ENCODE peak calls at places on chromosomes 2 and 18, in nine cellular contexts. J is psoas muscle; A is activated CD4-positive, alpha-beta T cell treated with anti-CD3 and anti-CD28 coated beads, Interleukin-2, amount 10 ng/mL, durations not matched to agents 7 days and 5 days; B is H54; I is activated T-cell treated with anti-CD3 and anti-CD28 coated beads for 1 hour; E is germinal center; Y is glomerular endothelial cell; L is activated CD8-positive, alpha-beta T cell treated with anti-CD3 and anti-CD28 coated beads for 36 hours; F is heart right ventricle. S is an unnamed sample.

GRCh38 chr18:48662021-48662661 is 123.3 kb downstream of the CTIF start:
- DNase-seq in J (no peak), A (no peak), B (no peak), I (no peak), E (no peak), Y (no peak), L (no peak), F (no peak), S (no peak)

GRCh38 chr2:196066794-196067382 is 1.7 kb downstream of the DNAH7 start:
- DNase-seq in J (no peak), A (peak), B (no peak), I (no peak), E (peak), Y (no peak), L (no peak), F (no peak), S (no peak)

GRCh38 chr2:32008811-32009478 is 1.9 kb downstream of the MEMO1 start:
- DNase-seq in J (no peak), A (peak), B (peak), I (peak), E (no peak), Y (no peak), L (peak), F (no peak), S (no peak)

GRCh38 chr2:158723921-158724802 is 71.0 kb upstream of the DAPL1 start:
- DNase-seq in J (no peak), A (no peak), B (peak), I (no peak), E (no peak), Y (no peak), L (no peak), F (no peak), S (peak)

GRCh38 chr2:45009928-45010705 is 865 bp upstream of the SIX2 start:
- DNase-seq in J (peak), A (no peak), B (peak), I (no peak), E (no peak), Y (no peak), L (no peak), F (peak), S (no peak)

GRCh38 chr2:236631361-236632291 is 62.0 kb downstream of the ACKR3 start:
- DNase-seq in J (no peak), A (no peak), B (no peak), I (no peak), E (no peak), Y (no peak), L (no peak), F (peak), S (no peak)

GRCh38 chr2:96764253-96764637 is 3.5 kb downstream of the CNNM4 start:
- DNase-seq in J (no peak), A (no peak), B (no peak), I (no peak), E (no peak), Y (no peak), L (no peak), F (no peak), S (no peak)

GRCh38 chr2:129733579-129733978 is 245.9 kb upstream of the RAB6C start:
- DNase-seq in J (no peak), A (no peak), B (no peak), I (no peak), E (no peak), Y (no peak), L (no peak), F (no peak), S (no peak)

GRCh38 chr2:149575277-149575676 is 12.3 kb downstream of the MMADHC start:
- DNase-seq in J (no peak), A (no peak), B (no peak), I (no peak), E (no peak), Y (no peak), L (no peak), F (no peak), S (no peak)

GRCh38 chr2:120434909-120435308 is 89.0 kb downstream of the INHBB start:
- DNase-seq in J (no peak), A (no peak), B (no peak), I (no peak), E (no peak), Y (no peak), L (no peak), F (no peak), S (no peak)

GRCh38 chr2:175854149-175854548 is 147.9 kb downstream of the LNPK start:
- DNase-seq in J (no peak), A (no peak), B (no peak), I (no peak), E (no peak), Y (no peak), L (no peak), F (no peak), S (no peak)

GRCh38 chr18:79405781-79406575 is 10.2 kb downstream of the NFATC1 start:
- DNase-seq in J (peak), A (peak), B (no peak), I (peak), E (peak), Y (no peak), L (peak), F (peak), S (no peak)

GRCh38 chr2:237291138-237291792 is 122.7 kb downstream of the COL6A3 start:
- DNase-seq in J (peak), A (no peak), B (peak), I (no peak), E (no peak), Y (peak), L (peak), F (peak), S (peak)

GRCh38 chr2:74379851-74380789 is at the start of gene DCTN1:
- DNase-seq in J (peak), A (peak), B (peak), I (no peak), E (no peak), Y (no peak), L (peak), F (no peak), S (no peak)

GRCh38 chr2:97697252-97698235 is 15.8 kb upstream of the ZAP70 start:
- DNase-seq in J (peak), A (peak), B (peak), I (peak), E (peak), Y (peak), L (peak), F (peak), S (peak)

GRCh38 chr2:33709986-33710385 is 110.9 kb upstream of the FAM98A start:
- DNase-seq in J (no peak), A (no peak), B (no peak), I (no peak), E (no peak), Y (no peak), L (no peak), F (no peak), S (no peak)

GRCh38 chr2:234495076-234495800 is 1.6 kb downstream of the ARL4C start:
- DNase-seq in J (no peak), A (peak), B (no peak), I (no peak), E (no peak), Y (no peak), L (peak), F (no peak), S (no peak)

GRCh38 chr2:7748717-7749415 is 831.7 kb downstream of the RNF144A start:
- DNase-seq in J (no peak), A (no peak), B (no peak), I (no peak), E (no peak), Y (no peak), L (peak), F (no peak), S (peak)

GRCh38 chr2:231640646-231641111 is 48.0 kb downstream of the TEX44 start:
- DNase-seq in J (peak), A (no peak), B (no peak), I (no peak), E (no peak), Y (no peak), L (no peak), F (peak), S (no peak)

GRCh38 chr2:25632396-25632795 is 41.0 kb downstream of the DTNB start:
- DNase-seq in J (no peak), A (no peak), B (no peak), I (no peak), E (no peak), Y (no peak), L (no peak), F (no peak), S (no peak)

GRCh38 chr2:134238371-134238770 is 15.5 kb upstream of the MGAT5 start:
- DNase-seq in J (no peak), A (no peak), B (no peak), I (no peak), E (no peak), Y (no peak), L (no peak), F (no peak), S (no peak)

GRCh38 chr2:102082591-102083586 is 59.7 kb upstream of the IL1R1 start:
- DNase-seq in J (no peak), A (peak), B (no peak), I (no peak), E (no peak), Y (peak), L (peak), F (no peak), S (no peak)

GRCh38 chr2:129813404-129813803 is 166.1 kb upstream of the RAB6C start:
- DNase-seq in J (no peak), A (no peak), B (no peak), I (no peak), E (no peak), Y (no peak), L (no peak), F (no peak), S (no peak)

GRCh38 chr2:45169339-45170190 is 160.3 kb upstream of the SIX2 start:
- DNase-seq in J (peak), A (no peak), B (no peak), I (no peak), E (peak), Y (no peak), L (peak), F (peak), S (no peak)

GRCh38 chr2:170571612-170572011 is 143.5 kb upstream of the SP5 start:
- DNase-seq in J (no peak), A (no peak), B (no peak), I (no peak), E (no peak), Y (no peak), L (no peak), F (no peak), S (no peak)

GRCh38 chr2:240512109-240512485 is 45.7 kb downstream of the ANKMY1 start:
- DNase-seq in J (no peak), A (no peak), B (no peak), I (no peak), E (no peak), Y (no peak), L (no peak), F (no peak), S (no peak)

GRCh38 chr18:45321520-45321919 is 293.8 kb upstream of the SLC14A2 start:
- DNase-seq in J (peak), A (no peak), B (no peak), I (no peak), E (no peak), Y (no peak), L (no peak), F (no peak), S (no peak)

GRCh38 chr2:215830313-215830712 is 183.0 kb downstream of the MREG start:
- DNase-seq in J (no peak), A (no peak), B (no peak), I (no peak), E (no peak), Y (no peak), L (no peak), F (no peak), S (no peak)

GRCh38 chr2:99648115-99648850 is 158.5 kb upstream of the REV1 start:
- DNase-seq in J (no peak), A (no peak), B (no peak), I (no peak), E (no peak), Y (no peak), L (no peak), F (peak), S (no peak)

GRCh38 chr2:119683717-119684443 is 4.9 kb downstream of the TMEM177 start:
- DNase-seq in J (no peak), A (no peak), B (peak), I (no peak), E (no peak), Y (no peak), L (no peak), F (no peak), S (no peak)

GRCh38 chr18:62957885-62958472 is 242.6 kb downstream of the PHLPP1 start:
- DNase-seq in J (no peak), A (peak), B (no peak), I (peak), E (no peak), Y (no peak), L (peak), F (no peak), S (no peak)

GRCh38 chr2:198890490-198890889 is 567.2 kb downstream of the SATB2 start:
- DNase-seq in J (no peak), A (no peak), B (no peak), I (no peak), E (no peak), Y (no peak), L (no peak), F (no peak), S (no peak)

GRCh38 chr2:155393406-155393805 is 694.9 kb downstream of the KCNJ3 start:
- DNase-seq in J (no peak), A (no peak), B (no peak), I (no peak), E (no peak), Y (no peak), L (no peak), F (no peak), S (no peak)

GRCh38 chr2:29902356-29902755 is 19.0 kb downstream of the ALK start:
- DNase-seq in J (no peak), A (no peak), B (no peak), I (no peak), E (no peak), Y (no peak), L (no peak), F (no peak), S (no peak)

GRCh38 chr2:100870652-100871531 is 51.0 kb downstream of the NPAS2 start:
- DNase-seq in J (no peak), A (no peak), B (no peak), I (no peak), E (no peak), Y (no peak), L (no peak), F (no peak), S (no peak)

GRCh38 chr2:26581266-26581990 is 59.7 kb downstream of the CIB4 start:
- DNase-seq in J (no peak), A (no peak), B (no peak), I (no peak), E (no peak), Y (no peak), L (no peak), F (no peak), S (no peak)

GRCh38 chr2:119440873-119441272 is 9.2 kb downstream of the TMEM37 start:
- DNase-seq in J (no peak), A (no peak), B (no peak), I (no peak), E (no peak), Y (no peak), L (no peak), F (no peak), S (no peak)

GRCh38 chr18:59063912-59064311 is 75.8 kb upstream of the SEC11C start:
- DNase-seq in J (no peak), A (no peak), B (no peak), I (no peak), E (no peak), Y (no peak), L (no peak), F (no peak), S (no peak)

GRCh38 chr2:26471278-26471677 is 6.6 kb downstream of the OTOF start:
- DNase-seq in J (no peak), A (no peak), B (no peak), I (no peak), E (no peak), Y (no peak), L (no peak), F (no peak), S (no peak)

GRCh38 chr2:152031747-152032146 is 67.1 kb downstream of the CACNB4 start:
- DNase-seq in J (no peak), A (no peak), B (no peak), I (no peak), E (no peak), Y (no peak), L (no peak), F (no peak), S (no peak)